ENCODE peak calls at places on chromosomes 5 and 9, in six cellular contexts. C is mammary epithelial cell, Q is GM12865, L is fibroblast of the aortic adventitia, N is fibroblast of mammary gland, K is adrenal gland. B is an unnamed sample.

GRCh38 chr5:140292212-140293040 is 10.5 kb downstream of the PFDN1 start:
- DNase-seq in C (no peak), N (no peak), K (no peak), L (peak), Q (no peak), B (peak)

GRCh38 chr9:36298566-36298965 is 40.3 kb upstream of the GNE start:
- DNase-seq in K (no peak), N (peak), Q (no peak), C (peak), L (peak), B (no peak)

GRCh38 chr9:135137398-135137832 is 49.9 kb downstream of the OLFM1 start:
- DNase-seq in K (peak), L (no peak), N (peak), C (no peak), Q (no peak), B (no peak)

GRCh38 chr5:100647461-100648230 is 112.5 kb downstream of the FAM174A start:
- DNase-seq in K (peak), L (no peak), N (no peak), C (peak), Q (peak), B (peak)

GRCh38 chr5:133931546-133931945 is 36.9 kb downstream of the C5orf15 start:
- DNase-seq in K (no peak), C (no peak), L (no peak), Q (no peak), N (no peak), B (no peak)

GRCh38 chr9:19788152-19788551 is 685 bp downstream of the SLC24A2 start:
- DNase-seq in C (peak), K (no peak), L (no peak), N (no peak), Q (no peak), B (no peak)

GRCh38 chr5:135890867-135891266 is 4.8 kb downstream of the IL9 start:
- DNase-seq in L (no peak), C (peak), Q (peak), N (no peak), K (no peak), B (no peak)

GRCh38 chr5:94526708-94527107 is 91.7 kb downstream of the KIAA0825 start:
- DNase-seq in N (no peak), L (no peak), C (no peak), K (no peak), Q (no peak), B (no peak)

GRCh38 chr9:19408316-19408692 is 505 bp upstream of the ACER2 start:
- DNase-seq in L (no peak), K (peak), N (no peak), Q (no peak), C (no peak), B (no peak)

GRCh38 chr9:117205806-117206205 is 209.1 kb downstream of the ASTN2 start:
- DNase-seq in C (no peak), K (no peak), Q (no peak), N (no peak), L (no peak), B (peak)

GRCh38 chr5:429453-430188 is 13.4 kb upstream of the EXOC3 start:
- DNase-seq in L (peak), N (peak), Q (no peak), C (peak), K (no peak), B (no peak)

GRCh38 chr9:18564018-18564880 is 90.3 kb downstream of the ADAMTSL1 start:
- DNase-seq in K (no peak), Q (no peak), L (no peak), N (no peak), C (no peak), B (no peak)

GRCh38 chr5:17067657-17068392 is 131.7 kb upstream of the MYO10 start:
- DNase-seq in Q (no peak), L (no peak), C (no peak), K (no peak), N (no peak), B (no peak)

GRCh38 chr9:69389437-69389995 is 64.5 kb downstream of the ENTREP1 start:
- DNase-seq in K (no peak), C (no peak), Q (no peak), N (no peak), L (no peak), B (no peak)

GRCh38 chr9:68476889-68477288 is 63.8 kb downstream of the TMEM252 start:
- DNase-seq in K (no peak), L (no peak), N (no peak), C (no peak), Q (no peak), B (no peak)

GRCh38 chr9:73050062-73050814 is 97.4 kb upstream of the ALDH1A1 start:
- DNase-seq in L (peak), C (no peak), Q (no peak), N (peak), K (no peak), B (no peak)

GRCh38 chr9:126383395-126384104 is 56.9 kb downstream of the MVB12B start:
- DNase-seq in L (no peak), C (no peak), K (no peak), N (no peak), Q (no peak), B (peak)

GRCh38 chr9:33458444-33458843 is 11.1 kb upstream of the AQP3 start:
- DNase-seq in C (peak), N (no peak), K (no peak), Q (peak), L (no peak), B (peak)

GRCh38 chr5:72141440-72142271 is 34.4 kb downstream of the MAP1B start:
- DNase-seq in Q (no peak), C (peak), N (peak), L (peak), K (peak), B (peak)

GRCh38 chr5:169850407-169850806 is 129.9 kb downstream of the INSYN2B start:
- DNase-seq in N (peak), C (no peak), K (no peak), Q (no peak), L (no peak), B (no peak)
- TF ChIP-seq CTCF in N (peak), C (no peak), K (no peak), Q (peak), L (no peak), B (no peak)

GRCh38 chr9:130008577-130008976 is 34.4 kb downstream of the FNBP1 start:
- DNase-seq in C (no peak), N (no peak), K (no peak), L (no peak), Q (no peak), B (no peak)

GRCh38 chr9:130002320-130002719 is 40.7 kb downstream of the FNBP1 start:
- DNase-seq in K (no peak), L (no peak), Q (peak), N (no peak), C (no peak), B (no peak)

GRCh38 chr9:130001185-130001584 is 41.8 kb downstream of the FNBP1 start:
- DNase-seq in N (no peak), Q (no peak), K (no peak), C (no peak), L (no peak), B (no peak)

GRCh38 chr9:129999123-129999510 is 43.9 kb downstream of the FNBP1 start:
- DNase-seq in Q (no peak), N (peak), C (no peak), K (no peak), L (no peak), B (no peak)

GRCh38 chr9:130003943-130004552 is 38.9 kb downstream of the FNBP1 start:
- DNase-seq in L (no peak), C (no peak), N (no peak), K (no peak), Q (no peak), B (no peak)
- H3K4me3 ChIP-seq in L (no peak), C (no peak), N (no peak), K (no peak), Q (peak), B (no peak)

DNA sequence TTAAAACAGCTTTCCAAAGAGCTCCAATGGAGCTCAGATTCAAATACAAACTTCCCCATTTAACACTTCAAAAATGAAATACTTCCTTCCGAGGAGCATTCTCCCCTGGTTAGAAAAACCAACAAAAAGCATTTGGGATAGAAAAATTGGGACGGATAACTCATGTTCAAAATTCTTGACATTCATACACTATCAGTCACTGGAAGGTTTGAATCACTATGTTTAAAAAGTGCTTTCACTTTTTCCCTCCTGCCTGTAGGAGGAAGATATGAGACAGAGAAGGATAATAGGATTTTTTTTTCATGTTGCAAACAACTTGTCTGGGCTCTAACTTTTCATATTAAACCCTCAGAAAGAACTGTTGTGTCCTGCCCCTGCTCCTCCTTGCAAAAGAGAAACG is 412.0 kb downstream of the ACTL7B start:
- DNase-seq in N (peak), Q (no peak), L (peak), K (no peak), C (peak), B (peak)
- TF ChIP-seq CTCF in N (peak), Q (no peak), L (peak), K (no peak), C (peak), B (no peak)

GRCh38 chr5:111756701-111757581 is at the start of gene NREP:
- DNase-seq in K (peak), L (peak), Q (peak), N (peak), C (peak), B (peak)

GRCh38 chr5:111755264-111755941 is 1.6 kb downstream of the NREP start:
- DNase-seq in L (no peak), K (no peak), Q (peak), N (no peak), C (no peak), B (peak)

GRCh38 chr5:111757582-111758283 is 739 bp upstream of the NREP start:
- DNase-seq in Q (peak), C (peak), L (peak), K (peak), N (peak), B (peak)

GRCh38 chr5:111754190-111754589 is 2.8 kb downstream of the NREP start:
- DNase-seq in L (no peak), C (no peak), Q (no peak), K (no peak), N (no peak), B (no peak)

DNA sequence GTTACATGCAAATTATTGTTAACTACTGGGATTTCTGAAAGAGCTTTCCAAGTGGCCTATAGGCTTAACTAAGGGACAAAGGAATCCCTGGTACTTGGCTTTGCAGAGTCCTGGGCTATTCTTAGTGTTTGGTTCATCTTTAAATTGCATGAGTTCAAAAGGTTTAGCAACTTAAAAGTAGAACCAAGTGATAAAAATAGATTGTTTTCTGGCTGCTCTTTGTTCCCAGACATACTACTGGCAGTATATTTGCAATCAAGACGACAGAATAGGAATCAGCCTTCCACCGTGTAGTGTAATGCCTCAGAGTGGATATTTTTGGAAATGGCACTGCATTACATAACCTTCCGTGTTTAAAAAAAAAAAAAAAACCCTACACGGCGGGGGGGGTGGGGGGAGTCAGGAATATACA is 1.0 kb downstream of the NREP start:
- DNase-seq in C (no peak), K (no peak), L (peak), N (peak), Q (peak), B (no peak)
- H3K4me3 ChIP-seq in C (peak), K (no peak), L (peak), N (peak), Q (peak), B (no peak)

GRCh38 chr9:37507586-37508134 is 21.9 kb downstream of the POLR1E start:
- DNase-seq in C (no peak), L (no peak), K (no peak), Q (no peak), N (no peak), B (no peak)

GRCh38 chr9:37508834-37509206 is 23.1 kb downstream of the POLR1E start:
- DNase-seq in K (no peak), L (no peak), Q (no peak), C (no peak), N (no peak), B (no peak)

GRCh38 chr9:37511006-37511714 is 25.4 kb downstream of the POLR1E start:
- DNase-seq in L (no peak), C (no peak), K (no peak), N (no peak), Q (peak), B (no peak)

GRCh38 chr9:37509536-37509935 is 23.8 kb downstream of the POLR1E start:
- DNase-seq in K (no peak), L (no peak), C (no peak), N (no peak), Q (no peak), B (no peak)

GRCh38 chr9:37508135-37508833 is 22.5 kb downstream of the POLR1E start:
- DNase-seq in Q (no peak), K (no peak), N (peak), C (no peak), L (no peak), B (no peak)
- TF ChIP-seq CTCF in Q (no peak), K (no peak), N (no peak), C (no peak), L (no peak), B (no peak)

GRCh38 chr5:36698031-36698430 is 91.6 kb downstream of the SLC1A3 start:
- DNase-seq in C (no peak), Q (no peak), K (no peak), N (no peak), L (no peak), B (no peak)
- H3K4me3 ChIP-seq in C (no peak), Q (no peak), K (no peak), N (no peak), L (no peak), B (no peak)

GRCh38 chr5:143003328-143003636 is 233.1 kb downstream of the ARHGAP26 start:
- DNase-seq in C (no peak), N (no peak), Q (no peak), K (no peak), L (no peak), B (no peak)
- TF ChIP-seq CTCF in C (no peak), N (no peak), Q (no peak), K (no peak), L (no peak), B (no peak)